ENCODE peak calls at places on chromosomes 11 and 22, in nine cellular contexts. I is GM23248, S is Karpas-422, J is GM23338, Y is SK-N-SH, F is MM.1S, R is HCT116, W is PC-9, X is OCI-LY7. B is an unnamed sample.
A peak's percentile ranks its signal among the peaks of the same experiment; 100 is the strongest.

GRCh38 chr11:22703561-22703960 is 37.1 kb downstream of the GAS2 start:
- DNase-seq in I (no peak), S (no peak), J (no peak), Y (no peak), F (no peak), R (no peak), W (no peak), X (no peak), B (no peak)

GRCh38 chr11:83736689-83737088 is 450.5 kb upstream of the CCDC90B start:
- DNase-seq in I (peak; percentile 2), S (no peak), J (no peak), Y (no peak), F (no peak), R (no peak), W (no peak), X (no peak), B (peak; percentile 16)

GRCh38 chr22:45499746-45500145 is 2.9 kb upstream of the FBLN1 start:
- DNase-seq in I (no peak), S (no peak), J (no peak), Y (no peak), F (no peak), R (no peak), W (peak; percentile 37), X (no peak), B (no peak)

GRCh38 chr22:26547426-26547825 is 35.2 kb upstream of the TFIP11 start:
- DNase-seq in I (peak; percentile 14), S (no peak), J (no peak), Y (no peak), F (peak; percentile 67), R (no peak), W (no peak), X (no peak), B (no peak)

GRCh38 chr22:38505595-38506117 is 455 bp downstream of the DDX17 start:
- DNase-seq in I (peak; percentile 88), S (peak; percentile 72), J (peak; percentile 52), Y (peak; percentile 75), F (peak; percentile 53), R (no peak), W (no peak), X (peak; percentile 78), B (peak; percentile 40)

GRCh38 chr11:61602775-61603569 is 22.1 kb upstream of the SYT7 start:
- DNase-seq in I (peak; percentile 98), S (no peak), J (no peak), Y (peak; percentile 89), F (no peak), R (peak; percentile 68), W (peak; percentile 55), X (no peak), B (peak; percentile 80)

GRCh38 chr11:101870510-101870909 is 44.3 kb upstream of the CEP126 start:
- DNase-seq in I (peak; percentile 88), S (no peak), J (no peak), Y (no peak), F (no peak), R (peak; percentile 41), W (no peak), X (no peak), B (peak; percentile 91)

GRCh38 chr11:110430267-110431211 is 791 bp downstream of the FDX1 start:
- DNase-seq in I (peak; percentile 63), S (peak; percentile 85), J (peak; percentile 64), Y (no peak), F (peak; percentile 27), R (no peak), W (no peak), X (peak; percentile 45), B (peak; percentile 30)

GRCh38 chr11:119030029-119030328 is 698 bp downstream of the SLC37A4 start:
- DNase-seq in I (no peak), S (peak; percentile 46), J (no peak), Y (no peak), F (no peak), R (no peak), W (no peak), X (no peak), B (no peak)

GRCh38 chr22:37193629-37194191 is 5.7 kb upstream of the C1QTNF6 start:
- DNase-seq in I (no peak), S (no peak), J (no peak), Y (no peak), F (peak; percentile 90), R (no peak), W (no peak), X (no peak), B (no peak)

GRCh38 chr22:40507491-40507890 is 129.0 kb downstream of the MRTFA start:
- DNase-seq in I (no peak), S (peak; percentile 49), J (no peak), Y (no peak), F (no peak), R (no peak), W (no peak), X (peak; percentile 62), B (no peak)

GRCh38 chr22:20442485-20443284 is 5.1 kb upstream of the SCARF2 start:
- DNase-seq in I (no peak), S (no peak), J (no peak), Y (no peak), F (no peak), R (no peak), W (no peak), X (no peak), B (no peak)

GRCh38 chr22:48187272-48187855 is 1424.9 kb downstream of the TBC1D22A start:
- DNase-seq in I (no peak), S (no peak), J (no peak), Y (no peak), F (no peak), R (no peak), W (no peak), X (no peak), B (no peak)

GRCh38 chr11:11579012-11579755 is 42.6 kb downstream of the GALNT18 start:
- DNase-seq in I (no peak), S (no peak), J (no peak), Y (no peak), F (no peak), R (no peak), W (no peak), X (no peak), B (no peak)

GRCh38 chr22:27892811-27893210 is 26.2 kb downstream of the PITPNB start:
- DNase-seq in I (no peak), S (no peak), J (no peak), Y (no peak), F (no peak), R (no peak), W (no peak), X (no peak), B (no peak)

GRCh38 chr11:47847892-47848635 is at the start of gene NUP160:
- DNase-seq in I (peak; percentile 82), S (peak; percentile 92), J (peak; percentile 92), Y (peak; percentile 90), F (peak; percentile 86), R (peak; percentile 23), W (peak; percentile 84), X (peak; percentile 76), B (peak; percentile 61)

GRCh38 chr11:2366271-2366670 is 10.8 kb upstream of the CD81 start:
- DNase-seq in I (no peak), S (no peak), J (no peak), Y (no peak), F (no peak), R (no peak), W (no peak), X (no peak), B (no peak)

GRCh38 chr11:92707173-92707619 is 262.3 kb upstream of the MTNR1B start:
- DNase-seq in I (no peak), S (no peak), J (no peak), Y (no peak), F (no peak), R (no peak), W (peak; percentile 38), X (no peak), B (no peak)

GRCh38 chr11:73114835-73115220 is 27.3 kb downstream of the FCHSD2 start:
- DNase-seq in I (no peak), S (no peak), J (no peak), Y (no peak), F (no peak), R (no peak), W (no peak), X (no peak), B (no peak)
- H3K4me2 ChIP-seq in I (no peak overlapping the region), S (no peak overlapping the region), J (no peak overlapping the region), Y (no peak overlapping the region), F (no peak overlapping the region), R (no peak overlapping the region), W (peak overlapping the region; percentile 49), X (no peak overlapping the region), B (peak overlapping the region; percentile 13)

GRCh38 chr11:121757480-121758125 is 304.8 kb upstream of the SORL1-AS1 start:
- DNase-seq in I (peak; percentile 92), S (no peak), J (peak; percentile 41), Y (no peak), F (peak; percentile 60), R (no peak), W (peak; percentile 6), X (no peak), B (peak; percentile 63)
- H3K9me2 ChIP-seq in I (no peaks in the 10 kb centered on the region), S (no peaks in the 10 kb centered on the region), J (peaks cover 5% of the 10 kb centered on the region), Y (no peaks in the 10 kb centered on the region), F (no peaks in the 10 kb centered on the region), R (no peaks in the 10 kb centered on the region), W (no peaks in the 10 kb centered on the region), X (no peaks in the 10 kb centered on the region), B (no peaks in the 10 kb centered on the region)

DNA sequence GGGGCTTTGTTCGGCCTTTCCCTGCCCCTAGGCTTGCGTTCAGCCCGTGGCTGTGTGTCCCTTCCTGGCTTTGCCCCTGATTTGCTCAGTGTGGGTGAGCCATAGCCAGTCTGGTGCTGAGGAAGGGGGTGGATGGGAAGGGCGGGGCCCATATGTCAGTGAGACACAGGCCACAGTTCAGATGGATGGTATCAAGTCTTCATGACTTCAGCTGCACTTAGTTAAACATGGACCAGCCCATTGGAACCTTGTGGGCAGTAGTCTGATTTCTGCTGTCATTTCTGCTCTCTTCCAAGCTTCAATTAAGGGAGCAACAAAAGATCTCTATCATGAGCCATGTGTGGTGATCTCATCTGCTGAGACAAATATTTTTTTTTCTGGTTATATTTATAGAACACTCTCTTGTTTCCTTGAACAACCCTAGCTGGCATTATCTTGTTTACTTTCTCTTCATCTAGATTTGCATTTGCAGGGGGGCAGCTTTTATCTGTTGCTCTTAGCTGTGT is 21.6 kb upstream of the PEX26 start:
- DNase-seq in I (peak; percentile 91), S (peak; percentile 59), J (no peak), Y (peak; percentile 81), F (peak; percentile 73), R (no peak), W (no peak), X (peak; percentile 64), B (peak; percentile 51)
- H3K4me2 ChIP-seq in I (peak overlapping the region; percentile 55), S (peak overlapping the region; percentile 68), J (no peak overlapping the region), Y (peak overlapping the region; percentile 70), F (peak overlapping the region; percentile 85), R (peak overlapping the region; percentile 31), W (no peak overlapping the region), X (peak overlapping the region; percentile 58), B (peak overlapping the region; percentile 33)

DNA sequence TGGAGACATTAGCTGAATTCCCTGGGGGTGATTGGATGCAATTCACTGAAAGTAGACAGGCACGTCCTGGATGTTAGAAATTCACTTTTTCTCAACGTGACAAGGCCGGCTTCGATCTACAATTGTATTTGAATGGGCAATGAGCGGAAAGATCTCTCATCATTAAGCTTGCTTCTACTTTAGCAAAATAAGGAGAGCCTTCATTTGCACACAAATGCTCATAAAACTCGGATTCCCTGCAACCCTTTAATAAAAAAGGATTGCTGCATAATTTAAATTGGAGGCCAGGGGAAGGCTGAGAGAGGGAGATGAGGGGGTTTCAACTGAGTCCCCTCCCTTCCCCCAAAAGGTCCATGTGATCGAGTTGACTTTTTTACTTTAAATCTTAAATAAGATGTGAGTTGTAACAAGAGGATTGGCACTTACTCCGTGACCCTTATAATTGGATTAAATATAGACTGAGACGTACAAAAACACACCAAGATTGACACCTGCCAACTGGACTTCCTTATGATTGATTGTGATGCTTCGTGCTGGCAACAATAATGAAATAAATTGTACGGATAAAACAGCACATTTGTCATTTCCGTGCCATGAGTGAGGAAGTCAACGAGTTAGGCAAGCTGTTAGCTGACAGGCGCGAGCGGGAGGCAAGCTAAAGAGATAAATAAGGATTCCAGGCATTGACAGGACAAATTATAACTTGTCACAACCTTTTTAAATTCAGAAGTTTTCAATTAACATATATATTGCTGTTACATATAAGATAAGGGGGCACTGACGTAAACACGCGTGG is 10.9 kb upstream of the PAX6 start:
- DNase-seq in I (no peak), S (no peak), J (peak; percentile 36), Y (peak; percentile 16), F (no peak), R (no peak), W (no peak), X (no peak), B (no peak)
- H3K9me2 ChIP-seq in I (no peaks in the 10 kb centered on the region), S (no peaks in the 10 kb centered on the region), J (no peaks in the 10 kb centered on the region), Y (no peaks in the 10 kb centered on the region), F (no peaks in the 10 kb centered on the region), R (no peaks in the 10 kb centered on the region), W (no peaks in the 10 kb centered on the region), X (no peaks in the 10 kb centered on the region), B (no peaks in the 10 kb centered on the region)